ENCODE peak calls at places on chromosomes 13 and 19, in five cellular contexts. One of them, this sample, is unnamed.

GRCh38 chr19:14059093-14059480 is 2.8 kb downstream of the PALM3 start:
- DNase-seq in uterus: no peak
- DNase-seq in IMR-90: no peak
- DNase-seq in breast epithelium: no peak
- DNase-seq in suprapubic skin: no peak
- DNase-seq in this sample: no peak

GRCh38 chr13:89925107-89925506 is 1422.4 kb upstream of the MIR17HG start:
- DNase-seq in suprapubic skin: no peak
- DNase-seq in breast epithelium: no peak
- DNase-seq in IMR-90: peak; percentile 2
- DNase-seq in uterus: no peak
- DNase-seq in this sample: no peak

GRCh38 chr19:12720851-12721655 is 2.7 kb downstream of the TNPO2 start:
- DNase-seq in suprapubic skin: no peak
- DNase-seq in breast epithelium: no peak
- DNase-seq in uterus: peak; percentile 43
- DNase-seq in IMR-90: no peak
- DNase-seq in this sample: no peak

GRCh38 chr19:33047422-33047821 is 17.3 kb downstream of the RHPN2 start:
- DNase-seq in IMR-90: no peak
- DNase-seq in breast epithelium: peak; percentile 61
- DNase-seq in suprapubic skin: no peak
- DNase-seq in uterus: no peak
- DNase-seq in this sample: peak; percentile 75

GRCh38 chr13:79812070-79812850 is 331.3 kb downstream of the NDFIP2 start:
- DNase-seq in uterus: no peak
- DNase-seq in breast epithelium: no peak
- DNase-seq in suprapubic skin: no peak
- DNase-seq in IMR-90: no peak
- DNase-seq in this sample: no peak

GRCh38 chr13:47433461-47434005 is 536.7 kb upstream of the HTR2A start:
- DNase-seq in IMR-90: peak; percentile 65
- DNase-seq in breast epithelium: no peak
- DNase-seq in suprapubic skin: no peak
- DNase-seq in uterus: no peak
- DNase-seq in this sample: no peak

GRCh38 chr13:91122766-91123165 is 224.7 kb upstream of the MIR17HG start:
- DNase-seq in uterus: no peak
- DNase-seq in breast epithelium: no peak
- DNase-seq in IMR-90: no peak
- DNase-seq in suprapubic skin: no peak
- DNase-seq in this sample: no peak

GRCh38 chr13:103288114-103288513 is 221.9 kb upstream of the SLC10A2 start:
- DNase-seq in uterus: no peak
- DNase-seq in breast epithelium: no peak
- DNase-seq in IMR-90: no peak
- DNase-seq in suprapubic skin: no peak
- DNase-seq in this sample: no peak

GRCh38 chr13:31409678-31410356 is 210.0 kb downstream of the B3GLCT start:
- DNase-seq in breast epithelium: no peak
- DNase-seq in suprapubic skin: no peak
- DNase-seq in uterus: no peak
- DNase-seq in IMR-90: no peak
- DNase-seq in this sample: no peak

GRCh38 chr19:9309139-9309973 is at the start of gene ZNF699:
- DNase-seq in IMR-90: peak; percentile 96
- DNase-seq in breast epithelium: peak; percentile 98
- DNase-seq in uterus: peak; percentile 97
- DNase-seq in suprapubic skin: peak; percentile 99
- DNase-seq in this sample: peak; percentile 95

GRCh38 chr19:29966594-29967249 is 24.7 kb downstream of the URI1 start:
- DNase-seq in breast epithelium: no peak
- DNase-seq in uterus: no peak
- DNase-seq in suprapubic skin: no peak
- DNase-seq in IMR-90: peak; percentile 34
- DNase-seq in this sample: no peak

GRCh38 chr13:41457589-41458186 is 338 bp downstream of the RGCC start:
- DNase-seq in uterus: no peak
- DNase-seq in breast epithelium: no peak
- DNase-seq in suprapubic skin: peak; percentile 68
- DNase-seq in IMR-90: no peak
- DNase-seq in this sample: peak; percentile 92

GRCh38 chr13:50124536-50125305 is 109.5 kb downstream of the KCNRG start:
- DNase-seq in suprapubic skin: peak; percentile 98
- DNase-seq in uterus: peak; percentile 95
- DNase-seq in breast epithelium: no peak
- DNase-seq in IMR-90: peak; percentile 56
- DNase-seq in this sample: peak; percentile 98

GRCh38 chr13:40452038-40452666 is 214.3 kb downstream of the FOXO1 start:
- DNase-seq in IMR-90: no peak
- DNase-seq in uterus: no peak
- DNase-seq in breast epithelium: no peak
- DNase-seq in suprapubic skin: no peak
- DNase-seq in this sample: no peak

GRCh38 chr13:107370036-107370785 is 802.3 kb upstream of the ARGLU1 start:
- DNase-seq in breast epithelium: no peak
- DNase-seq in IMR-90: peak; percentile 90
- DNase-seq in uterus: no peak
- DNase-seq in suprapubic skin: no peak
- DNase-seq in this sample: no peak

GRCh38 chr13:99426426-99426825 is 74.8 kb upstream of the TM9SF2 start:
- DNase-seq in uterus: no peak
- DNase-seq in breast epithelium: no peak
- DNase-seq in suprapubic skin: no peak
- DNase-seq in IMR-90: no peak
- DNase-seq in this sample: no peak

GRCh38 chr13:48437381-48437780 is 24.5 kb upstream of the LPAR6 start:
- DNase-seq in suprapubic skin: peak; percentile 76
- DNase-seq in breast epithelium: no peak
- DNase-seq in IMR-90: peak; percentile 45
- DNase-seq in uterus: peak; percentile 60
- DNase-seq in this sample: no peak

GRCh38 chr19:33797821-33798633 is 1.4 kb downstream of the KCTD15 start:
- DNase-seq in breast epithelium: no peak
- DNase-seq in IMR-90: peak; percentile 33
- DNase-seq in uterus: peak; percentile 74
- DNase-seq in suprapubic skin: no peak
- DNase-seq in this sample: peak; percentile 87

GRCh38 chr13:99356216-99357089 is 49.3 kb upstream of the GPR183 start:
- DNase-seq in suprapubic skin: no peak
- DNase-seq in uterus: no peak
- DNase-seq in breast epithelium: no peak
- DNase-seq in IMR-90: peak; percentile 87
- DNase-seq in this sample: no peak

GRCh38 chr19:55189424-55189823 is 9.3 kb upstream of the SYT5 start:
- DNase-seq in uterus: peak; percentile 52
- DNase-seq in IMR-90: peak; percentile 95
- DNase-seq in suprapubic skin: peak; percentile 84
- DNase-seq in breast epithelium: peak; percentile 66
- DNase-seq in this sample: no peak

GRCh38 chr19:55111238-55111831 is 6.1 kb downstream of the PPP1R12C start:
- DNase-seq in breast epithelium: no peak
- DNase-seq in IMR-90: no peak
- DNase-seq in suprapubic skin: no peak
- DNase-seq in uterus: peak; percentile 44
- DNase-seq in this sample: peak; percentile 39

GRCh38 chr19:13024126-13024957 is 29.1 kb downstream of the NFIX start:
- DNase-seq in IMR-90: peak; percentile 45
- DNase-seq in breast epithelium: no peak
- DNase-seq in uterus: peak; percentile 47
- DNase-seq in suprapubic skin: no peak
- DNase-seq in this sample: peak; percentile 79

GRCh38 chr13:109665781-109666249 is 120.6 kb downstream of the IRS2 start:
- DNase-seq in uterus: no peak
- DNase-seq in breast epithelium: no peak
- DNase-seq in IMR-90: no peak
- DNase-seq in suprapubic skin: no peak
- DNase-seq in this sample: no peak

GRCh38 chr19:10061717-10062310 is 24.3 kb upstream of the SHFL start:
- DNase-seq in uterus: no peak
- DNase-seq in IMR-90: no peak
- DNase-seq in breast epithelium: no peak
- DNase-seq in suprapubic skin: no peak
- DNase-seq in this sample: no peak

GRCh38 chr19:10503002-10503789 is at the start of gene KEAP1:
- DNase-seq in uterus: peak; percentile 39
- DNase-seq in IMR-90: no peak
- DNase-seq in breast epithelium: peak; percentile 38
- DNase-seq in suprapubic skin: no peak
- DNase-seq in this sample: peak; percentile 90

GRCh38 chr19:16849168-16849567 is 20.0 kb downstream of the SIN3B start:
- DNase-seq in breast epithelium: no peak
- DNase-seq in uterus: no peak
- DNase-seq in IMR-90: peak; percentile 62
- DNase-seq in suprapubic skin: no peak
- DNase-seq in this sample: no peak

GRCh38 chr19:30733826-30734550 is 361.8 kb downstream of the ZNF536 start:
- DNase-seq in suprapubic skin: no peak
- DNase-seq in IMR-90: no peak
- DNase-seq in breast epithelium: no peak
- DNase-seq in uterus: peak; percentile 27
- DNase-seq in this sample: no peak

GRCh38 chr19:29385191-29385795 is 140.5 kb upstream of the VSTM2B start:
- DNase-seq in uterus: no peak
- DNase-seq in suprapubic skin: peak; percentile 30
- DNase-seq in breast epithelium: no peak
- DNase-seq in IMR-90: no peak
- DNase-seq in this sample: no peak

GRCh38 chr13:77325371-77325941 is 1.4 kb downstream of the MYCBP2 start:
- DNase-seq in IMR-90: no peak
- DNase-seq in uterus: no peak
- DNase-seq in breast epithelium: no peak
- DNase-seq in suprapubic skin: no peak
- DNase-seq in this sample: no peak

GRCh38 chr19:37334179-37335071 is 36.5 kb upstream of the ZNF527 start:
- DNase-seq in uterus: peak; percentile 88
- DNase-seq in breast epithelium: peak; percentile 89
- DNase-seq in IMR-90: peak; percentile 86
- DNase-seq in suprapubic skin: peak; percentile 94
- DNase-seq in this sample: peak; percentile 71
- TF ChIP-seq POLR2A in uterus: no peak
- TF ChIP-seq POLR2A in breast epithelium: peak; percentile 50
- TF ChIP-seq POLR2A in IMR-90: peak; percentile 41
- TF ChIP-seq POLR2A in suprapubic skin: no peak
- TF ChIP-seq POLR2A in this sample: peak; percentile 60

DNA sequence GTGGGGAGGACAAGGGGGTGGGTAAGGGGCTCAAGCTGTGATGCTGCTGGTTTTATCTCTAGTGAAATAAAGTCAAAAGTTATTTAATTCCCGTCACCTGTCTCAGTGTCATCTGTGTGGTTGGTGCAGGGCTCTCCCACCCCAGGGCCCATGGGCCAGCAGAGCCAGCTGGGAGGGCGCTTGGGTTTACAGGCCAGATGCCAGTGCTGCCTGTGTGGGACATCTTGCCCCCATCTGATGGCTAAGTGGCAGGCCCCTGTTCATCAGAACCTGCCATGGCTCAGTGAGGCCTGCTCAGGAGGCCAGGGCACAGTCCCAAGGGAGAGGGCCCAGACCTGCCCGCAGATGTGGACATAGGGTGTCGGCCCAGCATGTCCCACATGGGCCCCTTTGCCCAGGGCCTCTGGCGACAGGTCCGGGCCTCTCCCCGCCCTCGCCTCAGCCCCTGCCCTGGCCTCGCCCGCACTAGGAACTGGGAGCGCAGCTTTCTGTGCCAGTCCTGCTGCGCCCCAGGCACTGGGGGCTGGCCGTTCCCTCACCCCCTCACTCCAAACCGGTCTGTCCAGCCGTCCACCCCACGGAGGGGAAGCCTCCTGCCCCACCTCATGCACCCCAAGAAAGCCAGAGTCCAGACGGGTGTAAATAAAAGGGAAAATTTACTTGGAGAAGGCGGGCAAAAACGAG is 5.3 kb downstream of the ZNF296 start:
- DNase-seq in breast epithelium: peak; percentile 62
- DNase-seq in uterus: no peak
- DNase-seq in suprapubic skin: no peak
- DNase-seq in IMR-90: no peak
- DNase-seq in this sample: peak; percentile 78
- TF ChIP-seq POLR2A in breast epithelium: no peak
- TF ChIP-seq POLR2A in uterus: no peak
- TF ChIP-seq POLR2A in suprapubic skin: no peak
- TF ChIP-seq POLR2A in IMR-90: no peak
- TF ChIP-seq POLR2A in this sample: no peak

GRCh38 chr13:110915874-110916670 is 1.2 kb upstream of the ANKRD10 start:
- DNase-seq in suprapubic skin: no peak
- DNase-seq in uterus: no peak
- DNase-seq in IMR-90: peak; percentile 64
- DNase-seq in breast epithelium: no peak
- DNase-seq in this sample: no peak

GRCh38 chr13:110914293-110915056 is 394 bp downstream of the ANKRD10 start:
- DNase-seq in uterus: peak; percentile 78
- DNase-seq in breast epithelium: peak; percentile 65
- DNase-seq in IMR-90: peak; percentile 74
- DNase-seq in suprapubic skin: peak; percentile 83
- DNase-seq in this sample: peak; percentile 75

GRCh38 chr13:110916671-110917142 is 1.8 kb upstream of the ANKRD10 start:
- DNase-seq in uterus: no peak
- DNase-seq in suprapubic skin: no peak
- DNase-seq in breast epithelium: peak; percentile 62
- DNase-seq in IMR-90: peak; percentile 79
- DNase-seq in this sample: no peak

GRCh38 chr13:110913911-110914292 is 967 bp downstream of the ANKRD10 start:
- DNase-seq in breast epithelium: peak; percentile 36
- DNase-seq in IMR-90: no peak
- DNase-seq in suprapubic skin: peak; percentile 76
- DNase-seq in uterus: no peak
- DNase-seq in this sample: no peak

DNA sequence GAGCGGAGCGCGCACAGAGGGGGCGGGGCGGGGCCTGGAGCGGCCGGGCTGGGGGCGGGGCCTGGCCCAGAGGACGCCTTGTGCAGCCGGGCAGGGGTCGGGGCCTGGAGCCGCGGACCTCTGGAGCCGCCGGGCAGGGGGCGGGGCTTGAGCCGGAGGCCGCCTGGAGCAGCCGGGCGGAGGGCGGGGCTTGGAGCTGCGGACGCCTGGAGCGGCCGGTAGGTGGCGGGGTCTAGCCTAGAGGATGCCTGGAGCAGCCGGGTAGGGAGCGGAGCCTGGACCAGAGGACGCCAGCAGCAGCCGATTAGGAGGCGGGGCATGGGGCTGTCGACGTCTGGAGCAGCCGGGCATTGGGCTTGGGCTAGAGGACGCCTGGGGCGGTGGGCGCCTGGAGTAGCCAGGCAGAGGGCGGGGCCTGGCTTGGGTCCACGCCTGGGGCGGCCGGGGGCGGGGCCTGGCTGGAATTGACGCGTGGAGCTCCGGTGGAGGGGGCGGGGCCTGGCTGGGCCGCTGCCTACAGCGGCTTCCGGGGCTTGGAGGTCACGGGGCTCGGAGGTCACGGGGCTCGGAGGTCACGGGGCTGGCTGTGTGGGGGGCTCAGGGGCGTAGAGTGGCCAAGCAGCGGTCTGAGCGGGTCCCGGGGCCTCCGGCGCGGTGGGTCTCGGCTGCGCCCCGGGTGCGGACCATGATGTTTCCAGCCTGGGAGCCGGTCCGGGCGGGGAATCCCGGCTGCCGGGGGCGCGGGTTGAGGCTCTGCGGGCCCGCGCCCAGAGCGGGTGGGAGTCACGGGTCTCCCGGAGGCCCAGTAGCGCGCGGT is at the start of gene ANKRD10:
- DNase-seq in breast epithelium: peak; percentile 98
- DNase-seq in suprapubic skin: peak; percentile 99
- DNase-seq in uterus: peak; percentile 100
- DNase-seq in IMR-90: peak; percentile 99
- DNase-seq in this sample: peak; percentile 100
- TF ChIP-seq POLR2A in breast epithelium: peak; percentile 56
- TF ChIP-seq POLR2A in suprapubic skin: no peak
- TF ChIP-seq POLR2A in uterus: no peak
- TF ChIP-seq POLR2A in IMR-90: peak; percentile 19
- TF ChIP-seq POLR2A in this sample: no peak

GRCh38 chr19:49363265-49364082 is at the start of gene DKKL1:
- DNase-seq in IMR-90: peak; percentile 99
- DNase-seq in suprapubic skin: peak; percentile 100
- DNase-seq in breast epithelium: peak; percentile 100
- DNase-seq in uterus: peak; percentile 100
- DNase-seq in this sample: peak; percentile 100
- TF ChIP-seq POLR2A in IMR-90: peak; percentile 49
- TF ChIP-seq POLR2A in suprapubic skin: no peak
- TF ChIP-seq POLR2A in breast epithelium: peak; percentile 62
- TF ChIP-seq POLR2A in uterus: peak; percentile 85
- TF ChIP-seq POLR2A in this sample: peak; percentile 70

This sample was measured in upper lobe of left lung.